ENCODE peak calls at places on chromosomes 5 and 9, in eight cellular contexts. T, X, V, Y, L, F, M and S are unnamed samples.

GRCh38 chr9:113155911-113156559 is 5.2 kb downstream of the SLC31A2 start:
- DNase-seq in T (no peak), X (no peak), V (no peak), Y (no peak), L (no peak), F (no peak), M (no peak), S (no peak)

GRCh38 chr9:124839612-124840299 is 13.5 kb upstream of the WDR38 start:
- DNase-seq in T (no peak), X (peak; percentile 46), V (peak; percentile 31), Y (peak; percentile 52), L (peak; percentile 77), F (peak; percentile 33), M (peak; percentile 23), S (peak; percentile 42)

GRCh38 chr5:165722401-165722800 is 2217.0 kb downstream of the MAT2B start:
- DNase-seq in T (no peak), X (no peak), V (no peak), Y (no peak), L (no peak), F (no peak), M (no peak), S (no peak)

GRCh38 chr5:96601811-96602244 is 60.3 kb upstream of the CAST start:
- DNase-seq in T (peak; percentile 81), X (peak; percentile 73), V (peak; percentile 84), Y (peak; percentile 76), L (peak; percentile 67), F (peak; percentile 53), M (peak; percentile 84), S (peak; percentile 75)

GRCh38 chr9:136762915-136763648 is 1.2 kb downstream of the LCN15 start:
- DNase-seq in T (no peak), X (peak; percentile 77), V (peak; percentile 18), Y (peak; percentile 93), L (peak; percentile 96), F (peak; percentile 46), M (peak; percentile 50), S (peak; percentile 40)

GRCh38 chr9:16367605-16368424 is 502.7 kb downstream of the BNC2 start:
- DNase-seq in T (no peak), X (no peak), V (peak; percentile 78), Y (no peak), L (no peak), F (no peak), M (no peak), S (peak; percentile 93)

GRCh38 chr9:107246259-107247254 is 36.5 kb upstream of the RAD23B start:
- DNase-seq in T (no peak), X (peak; percentile 18), V (no peak), Y (peak; percentile 68), L (no peak), F (no peak), M (no peak), S (peak; percentile 26)

GRCh38 chr5:34563951-34564705 is 92.0 kb upstream of the RAI14 start:
- DNase-seq in T (no peak), X (no peak), V (peak; percentile 16), Y (peak; percentile 35), L (no peak), F (no peak), M (no peak), S (peak; percentile 53)

GRCh38 chr5:155871623-155872022 is 455.3 kb upstream of the SGCD start:
- DNase-seq in T (no peak), X (no peak), V (no peak), Y (no peak), L (no peak), F (no peak), M (no peak), S (no peak)

GRCh38 chr9:34651876-34652602 is at the start of gene IL11RA:
- DNase-seq in T (peak; percentile 41), X (peak; percentile 33), V (peak; percentile 68), Y (peak; percentile 95), L (no peak), F (peak; percentile 80), M (peak; percentile 92), S (peak; percentile 84)

GRCh38 chr5:138664276-138664943 is 88.8 kb upstream of the CTNNA1 start:
- DNase-seq in T (no peak), X (no peak), V (no peak), Y (no peak), L (no peak), F (no peak), M (peak; percentile 57), S (peak; percentile 69)

GRCh38 chr5:150061538-150061995 is 24.8 kb downstream of the CSF1R start:
- DNase-seq in T (no peak), X (no peak), V (no peak), Y (no peak), L (no peak), F (no peak), M (no peak), S (no peak)

GRCh38 chr5:58315794-58316193 is 144.1 kb downstream of the PLK2 start:
- DNase-seq in T (no peak), X (no peak), V (peak; percentile 68), Y (no peak), L (no peak), F (no peak), M (no peak), S (no peak)

GRCh38 chr9:69178583-69179011 is 4.5 kb downstream of the TJP2 start:
- DNase-seq in T (no peak), X (no peak), V (peak; percentile 89), Y (no peak), L (no peak), F (peak; percentile 45), M (no peak), S (no peak)

DNA sequence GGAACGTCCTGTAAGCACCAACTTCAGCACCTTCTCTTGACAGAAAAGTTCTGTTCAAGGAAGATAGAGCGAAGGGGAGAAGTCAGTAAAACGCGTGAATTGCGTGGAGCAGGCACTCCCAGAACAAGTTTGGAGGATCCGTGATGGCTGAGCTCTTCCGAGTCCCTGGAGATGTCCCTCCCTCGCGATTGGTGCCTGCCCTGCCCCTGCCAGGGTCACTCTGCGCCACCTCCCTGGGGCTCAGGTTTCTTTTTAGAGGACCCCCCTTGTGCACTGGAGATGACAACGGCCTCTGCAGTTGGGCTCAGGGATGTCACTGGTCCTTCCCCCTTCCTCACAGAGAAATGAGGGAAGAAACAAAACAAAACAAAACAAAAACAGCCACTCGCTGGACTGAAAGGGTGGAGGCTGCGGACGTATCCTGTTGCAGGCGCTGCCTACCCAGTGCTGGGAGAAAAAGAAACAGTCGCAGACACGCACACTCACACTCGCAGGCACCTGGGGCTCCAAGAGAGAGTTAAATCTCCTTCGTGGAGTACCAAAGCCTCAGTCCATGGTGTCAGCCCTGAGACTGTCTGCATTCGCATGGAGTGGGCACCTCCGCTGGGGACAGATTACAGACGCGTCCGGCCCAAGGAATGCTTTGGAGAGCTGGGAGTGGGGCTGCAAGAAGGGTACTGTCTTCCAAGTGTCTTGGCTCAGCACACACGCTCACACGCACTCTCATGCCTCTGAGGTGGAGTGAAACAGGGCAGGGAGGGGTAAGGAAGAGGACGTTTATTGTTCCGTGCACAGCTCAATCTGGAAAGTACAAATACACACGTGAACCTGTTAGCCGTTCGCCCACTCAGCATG is 512.6 kb downstream of the SLCO4C1 start:
- DNase-seq in T (no peak), X (no peak), V (peak; percentile 25), Y (peak; percentile 41), L (no peak), F (no peak), M (no peak), S (no peak)
- TF ChIP-seq EZH2phosphoT487 in T (no peak), X (no peak), V (no peak), Y (no peak), L (no peak), F (no peak), M (no peak), S (no peak)

DNA sequence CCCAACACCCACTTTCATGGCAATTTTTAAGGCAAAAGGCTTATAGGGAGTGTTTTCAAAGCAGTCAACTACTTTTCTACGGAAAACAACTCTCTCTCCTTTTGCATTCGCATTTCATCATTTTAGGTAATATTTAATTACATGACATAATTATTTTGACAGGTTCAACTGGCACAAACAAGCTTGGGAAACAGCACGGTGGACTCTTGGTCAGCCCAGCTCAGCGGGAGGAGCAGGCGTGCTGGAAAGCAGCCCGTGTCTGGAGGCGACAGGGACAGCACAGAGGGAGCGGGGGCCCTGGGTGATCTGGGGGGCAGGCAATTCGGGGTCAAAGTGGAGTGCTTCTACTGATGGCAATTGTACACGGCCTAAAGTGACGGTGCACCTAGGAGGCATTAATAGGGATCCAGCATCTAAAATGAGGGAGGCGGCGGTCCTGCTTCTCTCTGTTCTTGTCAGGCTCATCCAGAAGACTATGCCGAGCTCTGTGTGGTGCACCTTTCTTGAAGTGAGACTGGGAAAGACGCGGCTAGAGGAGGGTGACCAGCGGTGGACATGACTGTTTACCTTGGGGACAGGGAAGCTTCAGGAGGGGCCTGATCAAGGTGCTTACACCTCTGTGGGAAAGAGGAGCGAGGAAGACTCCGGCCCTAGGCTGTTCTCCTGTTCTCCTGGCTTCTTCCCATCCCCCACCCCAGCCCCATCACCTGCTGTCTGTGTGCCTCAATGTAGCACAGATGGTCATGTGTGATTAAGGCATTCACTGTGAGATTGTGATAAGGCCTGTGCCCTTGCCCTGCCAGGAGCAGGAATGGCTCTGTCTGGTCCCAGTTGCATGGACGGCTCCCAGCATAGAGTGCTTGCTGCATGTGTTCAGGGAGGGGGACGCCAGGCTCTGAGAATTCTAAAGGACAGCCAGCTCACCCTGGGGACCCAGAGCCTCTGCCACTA is 3.4 kb downstream of the MYMK start:
- DNase-seq in T (no peak), X (no peak), V (no peak), Y (no peak), L (no peak), F (no peak), M (no peak), S (no peak)
- TF ChIP-seq EZH2phosphoT487 in T (no peak), X (no peak), V (no peak), Y (no peak), L (no peak), F (no peak), M (no peak), S (no peak)

DNA sequence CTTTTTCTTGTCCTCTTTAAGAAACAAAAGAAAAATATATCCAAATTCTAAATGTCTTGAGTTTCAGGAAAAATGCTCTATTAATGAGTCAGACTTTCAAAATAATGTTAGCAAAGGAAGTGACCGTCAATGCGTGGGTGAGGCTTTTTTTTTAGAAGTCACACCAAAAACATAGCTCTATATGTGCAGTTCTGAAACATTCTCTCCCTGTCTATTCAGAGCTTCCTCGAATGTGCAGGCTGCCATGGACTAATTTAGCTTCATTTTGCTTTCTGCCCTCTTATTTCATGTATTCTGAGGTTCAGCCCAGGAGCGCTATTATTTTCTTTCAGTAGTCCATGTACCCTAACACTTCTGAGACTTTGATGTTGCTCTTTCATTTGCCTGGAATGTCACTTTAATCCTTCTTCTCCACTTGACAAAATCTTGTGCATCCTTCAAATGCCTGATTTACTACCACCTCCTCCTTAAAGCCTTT is 72.5 kb upstream of the RASA1 start:
- DNase-seq in T (no peak), X (no peak), V (peak; percentile 68), Y (no peak), L (no peak), F (no peak), M (no peak), S (peak; percentile 86)
- TF ChIP-seq EZH2phosphoT487 in T (no peak), X (no peak), V (no peak), Y (no peak), L (no peak), F (no peak), M (no peak), S (no peak)

DNA sequence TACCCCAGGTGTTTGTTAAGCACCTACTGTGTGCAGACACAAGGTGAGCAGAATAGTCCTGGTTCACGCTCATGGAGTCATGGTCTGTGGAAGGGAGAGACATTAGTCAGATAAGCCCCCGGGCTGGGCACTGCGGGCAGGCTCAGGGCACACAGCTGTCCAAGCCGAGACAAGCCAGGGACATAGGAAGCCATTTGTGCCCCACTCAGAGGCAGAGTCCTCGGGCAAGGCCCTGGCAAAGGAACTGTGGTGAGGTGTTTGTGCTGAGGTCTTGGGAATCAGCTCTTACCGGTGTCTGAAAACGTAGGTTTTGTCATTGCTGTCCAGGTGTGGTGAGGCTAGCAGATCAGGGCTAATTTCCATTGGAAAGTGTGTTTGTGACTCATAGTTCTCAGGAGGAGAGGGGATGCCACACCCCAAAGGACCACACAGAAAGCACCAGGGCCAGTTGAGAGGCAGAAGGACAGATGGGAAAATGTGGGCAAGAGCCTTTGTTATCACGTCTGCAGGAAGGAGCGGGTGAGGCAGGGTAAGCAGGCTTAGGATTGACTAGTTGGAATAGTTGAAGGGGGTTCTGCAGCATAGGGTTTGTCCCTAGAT is 46.1 kb upstream of the NEURL1B start:
- DNase-seq in T (no peak), X (no peak), V (no peak), Y (no peak), L (no peak), F (no peak), M (no peak), S (no peak)
- TF ChIP-seq EZH2phosphoT487 in T (no peak), X (no peak), V (no peak), Y (no peak), L (no peak), F (no peak), M (no peak), S (no peak)